ENCODE peak calls at places on chromosomes 12 and 14, in eight cellular contexts. P is activated T-helper 1 cell treated with Interleukin-2 at 50 U/mL for 16 hours; K is WERI-Rb-1; C is WTC11; U is ovary; O is stimulated activated CD4-positive, alpha-beta T cell treated with anti-CD3 and anti-CD28 coated beads, Interleukin-4, amount 100 ng/mL, for 24 hours; B is dorsolateral prefrontal cortex; I is smooth muscle cell of the brain vasculature. G is an unnamed sample.

GRCh38 chr14:33765251-33765650 is 185.6 kb downstream of the EGLN3 start:
- DNase-seq in P (no peak), K (peak; percentile 89), C (peak; percentile 65), U (peak; percentile 16), O (no peak), B (peak; percentile 39), I (peak; percentile 4), G (no peak)

GRCh38 chr14:70641548-70642312 is at the start of gene TTC9:
- DNase-seq in P (no peak), K (peak; percentile 57), C (peak; percentile 51), U (no peak), O (peak; percentile 24), B (no peak), I (no peak), G (peak; percentile 22)

GRCh38 chr12:103928736-103929050 is 1.5 kb upstream of the HSP90B1 start:
- DNase-seq in P (peak; percentile 10), K (no peak), C (no peak), U (no peak), O (peak; percentile 57), B (no peak), I (no peak), G (peak; percentile 44)

GRCh38 chr14:23022849-23023499 is 11.7 kb downstream of the PSMB5 start:
- DNase-seq in P (no peak), K (peak; percentile 81), C (no peak), U (no peak), O (no peak), B (no peak), I (no peak), G (no peak)

GRCh38 chr12:104121001-104121400 is 17.0 kb downstream of the NFYB start:
- DNase-seq in P (no peak), K (no peak), C (no peak), U (no peak), O (no peak), B (no peak), I (no peak), G (no peak)

GRCh38 chr12:9669534-9669933 is at the start of gene CLEC2D:
- DNase-seq in P (no peak), K (no peak), C (no peak), U (no peak), O (peak; percentile 69), B (no peak), I (no peak), G (peak; percentile 40)

GRCh38 chr12:9588749-9589148 is 19.0 kb downstream of the KLRB1 start:
- DNase-seq in P (no peak), K (no peak), C (no peak), U (no peak), O (no peak), B (no peak), I (no peak), G (no peak)

GRCh38 chr12:40970320-40970907 is 217.7 kb upstream of the PDZRN4 start:
- DNase-seq in P (no peak), K (no peak), C (no peak), U (no peak), O (no peak), B (no peak), I (no peak), G (no peak)

GRCh38 chr12:52082988-52083637 is 3.6 kb downstream of the SMIM41 start:
- DNase-seq in P (peak; percentile 51), K (peak; percentile 71), C (peak; percentile 83), U (peak; percentile 67), O (peak; percentile 67), B (no peak), I (no peak), G (peak; percentile 66)

GRCh38 chr14:102227184-102227964 is 77.6 kb downstream of the MOK start:
- DNase-seq in P (no peak), K (no peak), C (no peak), U (peak; percentile 31), O (no peak), B (no peak), I (no peak), G (no peak)

GRCh38 chr12:105278043-105278697 is 42.2 kb upstream of the APPL2 start:
- DNase-seq in P (no peak), K (no peak), C (no peak), U (no peak), O (no peak), B (no peak), I (no peak), G (no peak)

GRCh38 chr12:89529738-89530137 is 3.9 kb upstream of the POC1B start:
- DNase-seq in P (no peak), K (no peak), C (no peak), U (no peak), O (no peak), B (no peak), I (no peak), G (no peak)

GRCh38 chr14:65144170-65144569 is 41.9 kb upstream of the MAX start:
- DNase-seq in P (no peak), K (no peak), C (no peak), U (no peak), O (no peak), B (no peak), I (no peak), G (no peak)

GRCh38 chr14:100783630-100784321 is 42.1 kb upstream of the MEG3 start:
- DNase-seq in P (no peak), K (peak; percentile 64), C (peak; percentile 11), U (no peak), O (no peak), B (peak; percentile 13), I (no peak), G (no peak)

GRCh38 chr12:92108651-92109050 is 37.0 kb downstream of the BTG1 start:
- DNase-seq in P (no peak), K (no peak), C (no peak), U (peak; percentile 12), O (no peak), B (no peak), I (peak; percentile 24), G (no peak)

GRCh38 chr14:51716610-51717009 is 64.9 kb downstream of the FRMD6 start:
- DNase-seq in P (no peak), K (no peak), C (no peak), U (no peak), O (no peak), B (no peak), I (no peak), G (no peak)

GRCh38 chr12:128929046-128929445 is 75.8 kb downstream of the GLT1D1 start:
- DNase-seq in P (no peak), K (no peak), C (no peak), U (no peak), O (no peak), B (no peak), I (no peak), G (no peak)

GRCh38 chr14:103762011-103762410 is 46.4 kb downstream of the ZFYVE21 start:
- DNase-seq in P (no peak), K (no peak), C (no peak), U (no peak), O (no peak), B (no peak), I (no peak), G (no peak)

GRCh38 chr14:102155150-102155549 is 15.5 kb downstream of the WDR20 start:
- DNase-seq in P (no peak), K (no peak), C (no peak), U (no peak), O (no peak), B (no peak), I (no peak), G (no peak)

GRCh38 chr12:31923063-31923412 is 36.2 kb upstream of the RESF1 start:
- DNase-seq in P (no peak), K (no peak), C (no peak), U (no peak), O (no peak), B (no peak), I (no peak), G (no peak)

GRCh38 chr12:67754933-67755697 is 106.6 kb downstream of the DYRK2 start:
- DNase-seq in P (no peak), K (no peak), C (no peak), U (peak; percentile 16), O (no peak), B (no peak), I (no peak), G (no peak)

GRCh38 chr14:25371053-25371452 is 321.1 kb upstream of the STXBP6 start:
- DNase-seq in P (no peak), K (no peak), C (no peak), U (no peak), O (no peak), B (no peak), I (no peak), G (no peak)

GRCh38 chr12:130588696-130589095 is 127.4 kb downstream of the RIMBP2 start:
- DNase-seq in P (no peak), K (no peak), C (no peak), U (no peak), O (no peak), B (no peak), I (no peak), G (no peak)

GRCh38 chr14:102795060-102795925 is 18.0 kb downstream of the TRAF3 start:
- DNase-seq in P (no peak), K (no peak), C (no peak), U (no peak), O (no peak), B (no peak), I (no peak), G (no peak)

GRCh38 chr12:116331876-116332275 is 54.4 kb upstream of the MED13L start:
- DNase-seq in P (no peak), K (no peak), C (no peak), U (no peak), O (no peak), B (no peak), I (no peak), G (no peak)

G was measured in effector memory CD8-positive, alpha-beta T cell.